ENCODE peak calls at places on chromosomes 4 and X, in six cellular contexts. One of them, this sample, is unnamed.
A peak's percentile ranks its signal among the peaks of the same experiment; 100 is the strongest.

GRCh38 chr4:118849867-118850812 is 14.2 kb upstream of the SEC24D start:
- DNase-seq in GM12865: peak; percentile 49
- DNase-seq in GM23338: peak; percentile 91
- DNase-seq in suprapubic skin: no peak
- DNase-seq in neural progenitor cell: no peak
- DNase-seq in tibial nerve: no peak
- DNase-seq in this sample: peak; percentile 34

GRCh38 chr4:3786196-3786869 is 20.1 kb downstream of the ADRA2C start:
- DNase-seq in GM23338: no peak
- DNase-seq in GM12865: no peak
- DNase-seq in neural progenitor cell: no peak
- DNase-seq in tibial nerve: no peak
- DNase-seq in suprapubic skin: no peak
- DNase-seq in this sample: no peak

GRCh38 chr4:7217453-7218310 is 25.3 kb downstream of the SORCS2 start:
- DNase-seq in suprapubic skin: no peak
- DNase-seq in GM23338: no peak
- DNase-seq in tibial nerve: no peak
- DNase-seq in GM12865: no peak
- DNase-seq in neural progenitor cell: peak; percentile 35
- DNase-seq in this sample: no peak

GRCh38 chrX:39470588-39471155 is 627.1 kb downstream of the BCOR start:
- DNase-seq in GM23338: no peak
- DNase-seq in tibial nerve: no peak
- DNase-seq in neural progenitor cell: no peak
- DNase-seq in suprapubic skin: no peak
- DNase-seq in GM12865: no peak
- DNase-seq in this sample: no peak

GRCh38 chrX:135383249-135383648 is 38.5 kb upstream of the SMIM10L2A start:
- DNase-seq in neural progenitor cell: no peak
- DNase-seq in tibial nerve: no peak
- DNase-seq in GM12865: no peak
- DNase-seq in GM23338: no peak
- DNase-seq in suprapubic skin: no peak
- DNase-seq in this sample: no peak

GRCh38 chrX:16320765-16321355 is 153.6 kb downstream of the MAGEB17 start:
- DNase-seq in tibial nerve: no peak
- DNase-seq in GM12865: no peak
- DNase-seq in suprapubic skin: no peak
- DNase-seq in neural progenitor cell: no peak
- DNase-seq in GM23338: no peak
- DNase-seq in this sample: no peak

GRCh38 chrX:101417981-101418841 is 10.2 kb downstream of the HNRNPH2 start:
- DNase-seq in tibial nerve: peak; percentile 36
- DNase-seq in GM12865: peak; percentile 60
- DNase-seq in neural progenitor cell: peak; percentile 78
- DNase-seq in GM23338: peak; percentile 74
- DNase-seq in suprapubic skin: peak; percentile 79
- DNase-seq in this sample: peak; percentile 37

GRCh38 chr4:33160126-33160525 is 2440.0 kb downstream of the PCDH7 start:
- DNase-seq in neural progenitor cell: peak; percentile 29
- DNase-seq in suprapubic skin: no peak
- DNase-seq in tibial nerve: peak; percentile 7
- DNase-seq in GM23338: peak; percentile 53
- DNase-seq in GM12865: no peak
- DNase-seq in this sample: no peak

GRCh38 chr4:829291-829690 is 3.4 kb upstream of the CPLX1 start:
- DNase-seq in GM12865: no peak
- DNase-seq in GM23338: no peak
- DNase-seq in tibial nerve: no peak
- DNase-seq in neural progenitor cell: no peak
- DNase-seq in suprapubic skin: peak; percentile 65
- DNase-seq in this sample: no peak

GRCh38 chrX:16023790-16024734 is 99.3 kb upstream of the GRPR start:
- DNase-seq in tibial nerve: no peak
- DNase-seq in suprapubic skin: no peak
- DNase-seq in GM23338: no peak
- DNase-seq in neural progenitor cell: peak; percentile 60
- DNase-seq in GM12865: peak; percentile 71
- DNase-seq in this sample: peak; percentile 44

GRCh38 chrX:107677501-107677901 is 49.2 kb downstream of the PRPS1 start:
- DNase-seq in neural progenitor cell: peak; percentile 42
- DNase-seq in tibial nerve: no peak
- DNase-seq in GM23338: peak; percentile 28
- DNase-seq in GM12865: no peak
- DNase-seq in suprapubic skin: no peak
- DNase-seq in this sample: no peak

GRCh38 chr4:7581477-7581876 is 146.7 kb upstream of the PSAPL1 start:
- DNase-seq in GM23338: peak; percentile 84
- DNase-seq in neural progenitor cell: peak; percentile 89
- DNase-seq in suprapubic skin: no peak
- DNase-seq in tibial nerve: no peak
- DNase-seq in GM12865: peak; percentile 3
- DNase-seq in this sample: no peak

GRCh38 chrX:13404364-13404763 is 84.5 kb upstream of the ATXN3L start:
- DNase-seq in suprapubic skin: no peak
- DNase-seq in GM12865: no peak
- DNase-seq in neural progenitor cell: peak; percentile 53
- DNase-seq in tibial nerve: no peak
- DNase-seq in GM23338: no peak
- DNase-seq in this sample: no peak

GRCh38 chrX:12949205-12949926 is 25.5 kb upstream of the TMSB4X start:
- DNase-seq in tibial nerve: no peak
- DNase-seq in neural progenitor cell: no peak
- DNase-seq in suprapubic skin: no peak
- DNase-seq in GM23338: no peak
- DNase-seq in GM12865: no peak
- DNase-seq in this sample: no peak

GRCh38 chr4:154593868-154594267 is 3.3 kb upstream of the FGA start:
- DNase-seq in GM23338: no peak
- DNase-seq in tibial nerve: no peak
- DNase-seq in neural progenitor cell: no peak
- DNase-seq in suprapubic skin: no peak
- DNase-seq in GM12865: no peak
- DNase-seq in this sample: no peak

GRCh38 chrX:54891573-54891972 is 29.1 kb upstream of the TRO start:
- DNase-seq in suprapubic skin: no peak
- DNase-seq in tibial nerve: peak; percentile 12
- DNase-seq in GM12865: peak; percentile 32
- DNase-seq in neural progenitor cell: peak; percentile 54
- DNase-seq in GM23338: peak; percentile 46
- DNase-seq in this sample: peak; percentile 20

GRCh38 chrX:155767101-155767878 is 113.9 kb upstream of the VAMP7 start:
- DNase-seq in GM12865: no peak
- DNase-seq in neural progenitor cell: peak; percentile 76
- DNase-seq in GM23338: peak; percentile 87
- DNase-seq in suprapubic skin: no peak
- DNase-seq in tibial nerve: peak; percentile 53
- DNase-seq in this sample: no peak

GRCh38 chr4:179164642-179165338 is 1722.6 kb upstream of the AGA start:
- DNase-seq in suprapubic skin: no peak
- DNase-seq in GM23338: no peak
- DNase-seq in GM12865: no peak
- DNase-seq in tibial nerve: no peak
- DNase-seq in neural progenitor cell: no peak
- DNase-seq in this sample: no peak

GRCh38 chr4:102614801-102615200 is 113.6 kb downstream of the NFKB1 start:
- DNase-seq in GM12865: no peak
- DNase-seq in neural progenitor cell: no peak
- DNase-seq in suprapubic skin: no peak
- DNase-seq in GM23338: peak; percentile 40
- DNase-seq in tibial nerve: no peak
- DNase-seq in this sample: no peak

GRCh38 chr4:100803751-100804150 is 285.9 kb upstream of the EMCN start:
- DNase-seq in GM23338: no peak
- DNase-seq in neural progenitor cell: no peak
- DNase-seq in GM12865: no peak
- DNase-seq in suprapubic skin: no peak
- DNase-seq in tibial nerve: no peak
- DNase-seq in this sample: no peak

GRCh38 chrX:8760021-8760420 is 28.1 kb upstream of the ANOS1 start:
- DNase-seq in neural progenitor cell: no peak
- DNase-seq in GM12865: no peak
- DNase-seq in GM23338: no peak
- DNase-seq in suprapubic skin: no peak
- DNase-seq in tibial nerve: no peak
- DNase-seq in this sample: no peak

GRCh38 chrX:132676561-132677186 is 187.8 kb upstream of the MBNL3 start:
- DNase-seq in GM12865: no peak
- DNase-seq in neural progenitor cell: peak; percentile 31
- DNase-seq in GM23338: peak; percentile 36
- DNase-seq in suprapubic skin: no peak
- DNase-seq in tibial nerve: no peak
- DNase-seq in this sample: no peak
- TF ChIP-seq CTCF in GM12865: no peak
- TF ChIP-seq CTCF in neural progenitor cell: peak; percentile 28
- TF ChIP-seq CTCF in GM23338: peak; percentile 52
- TF ChIP-seq CTCF in suprapubic skin: no peak
- TF ChIP-seq CTCF in tibial nerve: no peak
- TF ChIP-seq CTCF in this sample: no peak

GRCh38 chrX:125998432-125998831 is 167.7 kb downstream of the DCAF12L2 start:
- DNase-seq in neural progenitor cell: peak; percentile 19
- DNase-seq in GM23338: peak; percentile 42
- DNase-seq in tibial nerve: no peak
- DNase-seq in GM12865: no peak
- DNase-seq in suprapubic skin: no peak
- DNase-seq in this sample: no peak
- TF ChIP-seq CTCF in neural progenitor cell: peak; percentile 65
- TF ChIP-seq CTCF in GM23338: peak; percentile 72
- TF ChIP-seq CTCF in tibial nerve: no peak
- TF ChIP-seq CTCF in GM12865: no peak
- TF ChIP-seq CTCF in suprapubic skin: no peak
- TF ChIP-seq CTCF in this sample: peak; percentile 26

DNA sequence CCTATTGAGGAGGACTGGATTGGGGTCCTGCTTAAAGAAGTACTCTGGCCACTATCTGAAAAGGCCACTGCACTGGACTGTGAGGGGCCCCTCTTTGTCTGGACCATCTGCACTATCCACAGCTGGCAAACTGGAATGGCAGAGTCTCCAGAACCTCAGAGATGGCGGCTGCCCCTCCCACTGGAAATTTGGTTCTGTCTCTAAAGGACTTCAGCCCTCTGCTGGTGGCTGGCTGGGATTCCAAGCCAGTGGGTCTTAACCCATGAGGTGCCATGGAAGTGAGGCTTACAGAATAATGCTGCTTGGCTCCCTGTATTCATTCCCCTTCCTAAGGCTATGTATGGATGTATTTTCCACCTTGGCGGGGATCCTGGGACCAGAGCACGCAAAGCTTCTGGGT is 41.6 kb upstream of the CYLC1 start:
- DNase-seq in suprapubic skin: no peak
- DNase-seq in tibial nerve: no peak
- DNase-seq in GM12865: no peak
- DNase-seq in GM23338: peak; percentile 2
- DNase-seq in neural progenitor cell: peak; percentile 1
- DNase-seq in this sample: no peak
- TF ChIP-seq CTCF in suprapubic skin: no peak
- TF ChIP-seq CTCF in tibial nerve: no peak
- TF ChIP-seq CTCF in GM12865: no peak
- TF ChIP-seq CTCF in GM23338: peak; percentile 17
- TF ChIP-seq CTCF in neural progenitor cell: no peak
- TF ChIP-seq CTCF in this sample: no peak

GRCh38 chr4:164779811-164780216 is 25.9 kb downstream of the SMIM31 start:
- DNase-seq in GM23338: peak; percentile 78
- DNase-seq in tibial nerve: no peak
- DNase-seq in GM12865: peak; percentile 73
- DNase-seq in suprapubic skin: no peak
- DNase-seq in neural progenitor cell: peak; percentile 68
- DNase-seq in this sample: peak; percentile 51
- TF ChIP-seq CTCF in GM23338: peak; percentile 96
- TF ChIP-seq CTCF in tibial nerve: peak; percentile 51
- TF ChIP-seq CTCF in GM12865: peak; percentile 96
- TF ChIP-seq CTCF in suprapubic skin: peak; percentile 65
- TF ChIP-seq CTCF in neural progenitor cell: peak; percentile 87
- TF ChIP-seq CTCF in this sample: peak; percentile 95

GRCh38 chr4:123997736-123998449 is 601.3 kb downstream of the SPRY1 start:
- DNase-seq in suprapubic skin: no peak
- DNase-seq in tibial nerve: no peak
- DNase-seq in GM12865: no peak
- DNase-seq in GM23338: no peak
- DNase-seq in neural progenitor cell: no peak
- DNase-seq in this sample: no peak

GRCh38 chr4:123995939-123996338 is 599.3 kb downstream of the SPRY1 start:
- DNase-seq in suprapubic skin: no peak
- DNase-seq in neural progenitor cell: no peak
- DNase-seq in GM23338: no peak
- DNase-seq in tibial nerve: no peak
- DNase-seq in GM12865: no peak
- DNase-seq in this sample: no peak

GRCh38 chr4:123994917-123995316 is 598.3 kb downstream of the SPRY1 start:
- DNase-seq in neural progenitor cell: no peak
- DNase-seq in tibial nerve: no peak
- DNase-seq in GM23338: peak; percentile 49
- DNase-seq in suprapubic skin: no peak
- DNase-seq in GM12865: no peak
- DNase-seq in this sample: no peak

GRCh38 chr4:124000233-124000632 is 603.6 kb downstream of the SPRY1 start:
- DNase-seq in neural progenitor cell: no peak
- DNase-seq in tibial nerve: no peak
- DNase-seq in GM12865: no peak
- DNase-seq in suprapubic skin: no peak
- DNase-seq in GM23338: no peak
- DNase-seq in this sample: no peak

DNA sequence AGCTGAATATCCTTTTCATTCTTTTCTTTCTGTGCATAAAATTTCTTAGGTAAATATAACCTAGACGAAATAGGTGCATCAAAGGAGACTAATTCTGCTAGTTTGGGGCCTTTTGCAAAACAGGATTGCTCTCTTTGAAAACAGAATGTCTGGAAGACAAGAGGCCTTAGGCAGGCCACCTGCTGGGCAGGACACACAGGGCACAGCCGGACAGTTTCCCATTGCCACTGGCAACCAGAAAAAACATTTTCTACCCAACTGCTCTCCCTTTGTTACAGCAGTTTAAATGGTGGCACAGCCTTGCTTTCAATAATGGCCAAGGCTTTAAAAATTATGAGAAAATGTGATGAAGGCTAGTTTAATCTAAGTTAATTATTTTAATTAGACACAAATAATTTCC is 600.5 kb downstream of the SPRY1 start:
- DNase-seq in suprapubic skin: no peak
- DNase-seq in GM23338: peak; percentile 10
- DNase-seq in tibial nerve: no peak
- DNase-seq in neural progenitor cell: peak; percentile 82
- DNase-seq in GM12865: no peak
- DNase-seq in this sample: no peak
- TF ChIP-seq CTCF in suprapubic skin: no peak
- TF ChIP-seq CTCF in GM23338: no peak
- TF ChIP-seq CTCF in tibial nerve: no peak
- TF ChIP-seq CTCF in neural progenitor cell: no peak
- TF ChIP-seq CTCF in GM12865: no peak
- TF ChIP-seq CTCF in this sample: no peak

DNA sequence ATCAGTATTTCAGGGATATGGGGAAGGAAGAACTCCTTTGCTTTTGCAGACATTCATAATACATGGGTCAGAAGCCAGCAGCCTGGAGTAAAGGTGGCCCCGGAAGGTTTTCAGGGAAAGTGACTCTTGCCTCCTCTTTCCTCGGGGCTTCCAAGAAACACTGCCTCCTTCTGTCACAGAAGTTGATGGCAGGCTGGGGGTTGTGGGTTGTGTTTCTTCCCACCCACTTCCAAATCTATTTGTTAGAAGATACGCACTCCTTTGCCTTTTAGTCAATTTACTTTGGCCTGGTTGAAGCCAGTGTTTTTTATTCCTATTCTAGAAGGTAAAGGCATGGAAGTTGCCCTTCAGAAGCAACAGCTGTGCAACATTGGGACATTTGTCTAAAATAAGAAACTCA is 19.7 kb downstream of the KIT start:
- DNase-seq in neural progenitor cell: peak; percentile 17
- DNase-seq in GM23338: peak; percentile 62
- DNase-seq in suprapubic skin: no peak
- DNase-seq in tibial nerve: no peak
- DNase-seq in GM12865: no peak
- DNase-seq in this sample: no peak
- TF ChIP-seq CTCF in neural progenitor cell: peak; percentile 31
- TF ChIP-seq CTCF in GM23338: peak; percentile 57
- TF ChIP-seq CTCF in suprapubic skin: no peak
- TF ChIP-seq CTCF in tibial nerve: no peak
- TF ChIP-seq CTCF in GM12865: no peak
- TF ChIP-seq CTCF in this sample: no peak

This sample was measured in GM10248.